ENCODE peak calls at places on chromosomes 4 and X, in four cellular contexts. Z, X, P and S are unnamed samples.
A peak's percentile ranks its signal among the peaks of the same experiment; 100 is the strongest.

GRCh38 chr4:6281436-6282144 is 11.9 kb downstream of the WFS1 start:
- DNase-seq in Z (no peak), X (no peak), P (no peak), S (no peak)

GRCh38 chrX:30414144-30414543 is 105.0 kb upstream of the NR0B1 start:
- DNase-seq in Z (no peak), X (no peak), P (no peak), S (no peak)

GRCh38 chrX:21870494-21870893 is 14.7 kb downstream of the YY2 start:
- DNase-seq in Z (no peak), X (no peak), P (no peak), S (no peak)

GRCh38 chrX:11100281-11101035 is 10.7 kb upstream of the HCCS start:
- DNase-seq in Z (peak; percentile 78), X (peak; percentile 70), P (no peak), S (peak; percentile 65)

GRCh38 chr4:17932041-17932440 is 89.5 kb downstream of the LCORL start:
- DNase-seq in Z (no peak), X (no peak), P (no peak), S (no peak)

GRCh38 chrX:30957753-30958152 is 68.7 kb upstream of the TAB3 start:
- DNase-seq in Z (peak; percentile 60), X (peak; percentile 21), P (no peak), S (no peak)

GRCh38 chr4:150961566-150961965 is 53.5 kb downstream of the LRBA start:
- DNase-seq in Z (no peak), X (no peak), P (no peak), S (no peak)

GRCh38 chr4:6568689-6569332 is 6.2 kb upstream of the MAN2B2 start:
- DNase-seq in Z (peak; percentile 85), X (no peak), P (no peak), S (no peak)

GRCh38 chr4:14387647-14388046 is 614.6 kb upstream of the CPEB2 start:
- DNase-seq in Z (no peak), X (peak; percentile 37), P (no peak), S (no peak)

GRCh38 chr4:155758500-155759371 is at the start of gene GUCY1B1:
- DNase-seq in Z (peak; percentile 96), X (peak; percentile 94), P (peak; percentile 53), S (peak; percentile 95)

GRCh38 chrX:31071725-31072124 is at the start of gene FTHL17:
- DNase-seq in Z (no peak), X (no peak), P (no peak), S (no peak)

GRCh38 chr4:155495572-155496293 is 119.0 kb upstream of the MAP9 start:
- DNase-seq in Z (peak; percentile 14), X (no peak), P (no peak), S (no peak)

GRCh38 chr4:76950846-76951321 is 1.3 kb downstream of the SEPTIN11 start:
- DNase-seq in Z (peak; percentile 56), X (peak; percentile 20), P (no peak), S (peak; percentile 48)

GRCh38 chrX:140664939-140665338 is 44.6 kb upstream of the LINC00632 start:
- DNase-seq in Z (peak; percentile 26), X (peak; percentile 10), P (no peak), S (peak; percentile 80)

GRCh38 chr4:8373973-8374545 is 66.5 kb downstream of the ACOX3 start:
- DNase-seq in Z (no peak), X (no peak), P (no peak), S (no peak)

GRCh38 chrX:31126205-31126604 is 54.4 kb upstream of the FTHL17 start:
- DNase-seq in Z (peak; percentile 81), X (no peak), P (no peak), S (no peak)

GRCh38 chr4:119110121-119110520 is 25.5 kb upstream of the MYOZ2 start:
- DNase-seq in Z (no peak), X (no peak), P (no peak), S (no peak)

GRCh38 chr4:85028910-85029309 is 62.4 kb upstream of the WDFY3 start:
- DNase-seq in Z (peak; percentile 21), X (no peak), P (no peak), S (no peak)

GRCh38 chr4:864456-865120 is 38.7 kb upstream of the CPLX1 start:
- DNase-seq in Z (no peak), X (no peak), P (no peak), S (no peak)

GRCh38 chrX:45322382-45322781 is 121.7 kb upstream of the DIPK2B start:
- DNase-seq in Z (peak; percentile 75), X (peak; percentile 35), P (no peak), S (peak; percentile 54)

GRCh38 chr4:123526511-123526910 is 129.9 kb downstream of the SPRY1 start:
- DNase-seq in Z (no peak), X (no peak), P (no peak), S (no peak)

GRCh38 chr4:53459548-53459947 is 82.1 kb downstream of the FIP1L1 start:
- DNase-seq in Z (peak; percentile 75), X (peak; percentile 79), P (no peak), S (peak; percentile 51)

GRCh38 chr4:170776983-170777382 is 687.2 kb upstream of the AADAT start:
- DNase-seq in Z (no peak), X (no peak), P (no peak), S (no peak)

GRCh38 chrX:88613338-88613737 is 133.7 kb upstream of the CPXCR1 start:
- DNase-seq in Z (no peak), X (peak; percentile 73), P (no peak), S (no peak)

GRCh38 chrX:116246261-116246660 is 75.7 kb downstream of the AGTR2 start:
- DNase-seq in Z (peak; percentile 39), X (no peak), P (no peak), S (no peak)

GRCh38 chr4:17945303-17945702 is 76.3 kb downstream of the LCORL start:
- DNase-seq in Z (no peak), X (no peak), P (no peak), S (no peak)

GRCh38 chr4:110634320-110635154 is 11.7 kb upstream of the PITX2 start:
- DNase-seq in Z (no peak), X (no peak), P (no peak), S (no peak)

GRCh38 chr4:110637408-110638131 is 14.7 kb upstream of the PITX2 start:
- DNase-seq in Z (no peak), X (no peak), P (no peak), S (no peak)

GRCh38 chr4:110635155-110635479 is 12.2 kb upstream of the PITX2 start:
- DNase-seq in Z (no peak), X (no peak), P (no peak), S (no peak)

GRCh38 chr4:110636677-110637407 is 14.0 kb upstream of the PITX2 start:
- DNase-seq in Z (peak; percentile 46), X (peak; percentile 55), P (no peak), S (no peak)

GRCh38 chr4:110636231-110636676 is 13.4 kb upstream of the PITX2 start:
- DNase-seq in Z (no peak), X (no peak), P (no peak), S (no peak)
- H3K36me3 ChIP-seq in Z (no peaks in the 10 kb centered on the region), X (no peaks in the 10 kb centered on the region), P (no peaks in the 10 kb centered on the region), S (no peaks in the 10 kb centered on the region)

GRCh38 chr4:2694691-2695090 is 61.4 kb downstream of the TNIP2 start:
- DNase-seq in Z (peak; percentile 69), X (no peak), P (no peak), S (no peak)

GRCh38 chr4:2689825-2690700 is 66.1 kb downstream of the TNIP2 start:
- DNase-seq in Z (peak; percentile 22), X (no peak), P (no peak), S (no peak)

GRCh38 chr4:2691313-2691712 is 64.8 kb downstream of the TNIP2 start:
- DNase-seq in Z (no peak), X (no peak), P (no peak), S (no peak)

GRCh38 chr4:2689114-2689513 is 67.0 kb downstream of the TNIP2 start:
- DNase-seq in Z (no peak), X (no peak), P (no peak), S (no peak)

GRCh38 chr4:2691952-2692435 is 64.1 kb downstream of the TNIP2 start:
- DNase-seq in Z (no peak), X (no peak), P (no peak), S (no peak)
- H3K4me1 ChIP-seq in Z (no peaks in the 10 kb centered on the region), X (no peaks in the 10 kb centered on the region), P (no peaks in the 10 kb centered on the region), S (no peaks in the 10 kb centered on the region)

DNA sequence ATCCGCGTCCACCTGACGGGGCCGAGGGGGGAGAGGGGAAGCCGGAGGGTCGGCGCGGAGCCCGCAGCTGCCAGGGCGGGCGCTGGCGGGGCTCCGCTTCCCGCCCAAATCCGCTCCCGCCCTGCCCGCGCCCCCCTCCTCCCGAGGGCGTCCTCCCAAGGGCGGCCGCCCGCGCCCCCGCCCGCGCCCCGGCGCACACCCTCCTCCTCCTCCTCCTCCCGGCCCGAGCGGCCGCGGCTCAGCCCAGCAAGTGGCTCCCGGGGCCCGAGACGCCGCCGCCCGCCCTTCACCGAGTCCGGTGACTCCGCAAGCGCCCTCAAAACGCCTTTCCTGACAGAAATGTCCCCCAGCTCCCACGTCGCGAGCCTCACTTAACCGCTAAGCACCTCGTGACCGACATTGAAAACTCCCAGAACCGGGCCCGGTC is 487 bp downstream of the HMGB2 start:
- DNase-seq in Z (peak; percentile 33), X (peak; percentile 70), P (no peak), S (peak; percentile 62)
- H3K36me3 ChIP-seq in Z (no peaks in the 10 kb centered on the region), X (peaks cover 34% of the 10 kb centered on the region), P (peaks cover 25% of the 10 kb centered on the region), S (peaks cover 51% of the 10 kb centered on the region)

GRCh38 chr4:2256156-2256731 is 5.7 kb downstream of the MXD4 start:
- DNase-seq in Z (no peak), X (no peak), P (no peak), S (peak; percentile 5)
- H3K4me1 ChIP-seq in Z (peaks cover 11% of the 10 kb centered on the region), X (no peaks in the 10 kb centered on the region), P (peaks cover 24% of the 10 kb centered on the region), S (no peaks in the 10 kb centered on the region)